ENCODE peak calls at places on chromosomes 1 and 21, in eight cellular contexts. P, F, N, J, U, S, I and Y are unnamed samples.

GRCh38 chr1:7727816-7728477 is 43.1 kb upstream of the VAMP3 start:
- DNase-seq in U (no peak), P (no peak), I (no peak), F (no peak), S (no peak), N (no peak), J (no peak), Y (no peak)

GRCh38 chr1:179310271-179310670 is 16.7 kb downstream of the SOAT1 start:
- DNase-seq in N (no peak), U (no peak), F (no peak), S (peak; percentile 78), P (no peak), I (no peak), J (no peak), Y (no peak)

GRCh38 chr1:82392513-82392912 is 591.8 kb downstream of the ADGRL2 start:
- DNase-seq in F (no peak), S (peak; percentile 87), P (no peak), U (no peak), I (no peak), N (no peak), J (no peak), Y (no peak)

GRCh38 chr1:41681331-41682136 is 197.1 kb upstream of the EDN2 start:
- DNase-seq in P (no peak), N (no peak), F (no peak), I (no peak), S (peak; percentile 61), J (no peak), U (peak; percentile 68), Y (no peak)

GRCh38 chr1:151619489-151620093 is 7.7 kb downstream of the SNX27 start:
- DNase-seq in J (no peak), F (no peak), P (no peak), U (no peak), S (peak; percentile 62), N (no peak), I (no peak), Y (no peak)

GRCh38 chr1:27650527-27651175 is 15.7 kb upstream of the FGR start:
- DNase-seq in N (no peak), F (no peak), S (peak; percentile 86), J (no peak), U (no peak), I (no peak), P (peak; percentile 53), Y (no peak)

GRCh38 chr1:109248444-109248796 is 919 bp upstream of the CELSR2 start:
- DNase-seq in P (no peak), F (no peak), U (no peak), N (no peak), S (no peak), J (no peak), I (no peak), Y (no peak)

GRCh38 chr1:230309646-230310177 is 116.4 kb downstream of the PGBD5 start:
- DNase-seq in U (no peak), I (no peak), N (no peak), S (no peak), F (no peak), J (no peak), P (no peak), Y (no peak)

GRCh38 chr1:204513117-204513716 is 3.0 kb upstream of the MDM4 start:
- DNase-seq in J (no peak), S (no peak), U (no peak), N (no peak), P (no peak), I (peak; percentile 26), F (no peak), Y (no peak)

GRCh38 chr1:54849219-54850081 is 37.5 kb downstream of the DHCR24 start:
- DNase-seq in N (no peak), P (no peak), F (no peak), S (no peak), J (no peak), I (no peak), U (no peak), Y (no peak)

GRCh38 chr1:48741380-48741779 is 35.3 kb downstream of the BEND5 start:
- DNase-seq in P (no peak), U (no peak), N (no peak), S (no peak), J (no peak), F (no peak), I (no peak), Y (no peak)

GRCh38 chr1:227449727-227450420 is 113.5 kb upstream of the ZNF678 start:
- DNase-seq in F (no peak), N (no peak), P (no peak), I (no peak), J (no peak), U (no peak), S (no peak), Y (no peak)

GRCh38 chr1:151909167-151910149 is at the start of gene THEM4:
- DNase-seq in F (peak; percentile 91), U (peak; percentile 99), N (peak; percentile 98), P (peak; percentile 97), J (peak; percentile 98), I (peak; percentile 82), S (peak; percentile 96), Y (peak; percentile 95)

GRCh38 chr1:91135799-91136198 is 114.0 kb upstream of the ZNF644 start:
- DNase-seq in P (no peak), F (no peak), U (no peak), S (no peak), I (no peak), J (no peak), N (no peak), Y (no peak)

GRCh38 chr21:27406297-27407009 is 439.6 kb upstream of the ADAMTS5 start:
- DNase-seq in N (no peak), U (no peak), P (no peak), S (peak; percentile 24), J (no peak), I (no peak), F (no peak), Y (no peak)

GRCh38 chr1:198199105-198199504 is 42.3 kb downstream of the NEK7 start:
- DNase-seq in P (no peak), N (no peak), I (no peak), U (no peak), F (no peak), J (no peak), S (no peak), Y (no peak)

GRCh38 chr21:31395268-31395667 is 51.2 kb upstream of the TIAM1 start:
- DNase-seq in S (no peak), J (no peak), U (no peak), P (no peak), N (no peak), I (no peak), F (no peak), Y (no peak)

GRCh38 chr1:58620926-58621325 is 43.9 kb upstream of the TACSTD2 start:
- DNase-seq in S (no peak), F (no peak), N (no peak), U (no peak), J (no peak), P (no peak), I (no peak), Y (no peak)

GRCh38 chr1:47938556-47938955 is 58.6 kb downstream of the TRABD2B start:
- DNase-seq in F (no peak), J (no peak), U (no peak), P (no peak), N (no peak), S (no peak), I (no peak), Y (no peak)

GRCh38 chr1:114094303-114094663 is 59.4 kb downstream of the SYT6 start:
- DNase-seq in U (peak; percentile 56), P (no peak), J (no peak), S (peak; percentile 47), I (no peak), N (no peak), F (no peak), Y (no peak)

GRCh38 chr1:204420039-204421004 is 8.7 kb upstream of the PPP1R15B start:
- DNase-seq in P (peak; percentile 25), F (no peak), S (no peak), J (no peak), I (no peak), U (no peak), N (no peak), Y (no peak)

GRCh38 chr21:42061195-42061865 is 9.8 kb upstream of the UMODL1 start:
- DNase-seq in J (peak; percentile 44), S (no peak), F (peak; percentile 42), P (no peak), I (no peak), N (no peak), U (peak; percentile 52), Y (no peak)

GRCh38 chr1:56539403-56539802 is 40.0 kb downstream of the PLPP3 start:
- DNase-seq in U (no peak), S (no peak), I (no peak), F (no peak), J (no peak), P (no peak), N (no peak), Y (no peak)

DNA sequence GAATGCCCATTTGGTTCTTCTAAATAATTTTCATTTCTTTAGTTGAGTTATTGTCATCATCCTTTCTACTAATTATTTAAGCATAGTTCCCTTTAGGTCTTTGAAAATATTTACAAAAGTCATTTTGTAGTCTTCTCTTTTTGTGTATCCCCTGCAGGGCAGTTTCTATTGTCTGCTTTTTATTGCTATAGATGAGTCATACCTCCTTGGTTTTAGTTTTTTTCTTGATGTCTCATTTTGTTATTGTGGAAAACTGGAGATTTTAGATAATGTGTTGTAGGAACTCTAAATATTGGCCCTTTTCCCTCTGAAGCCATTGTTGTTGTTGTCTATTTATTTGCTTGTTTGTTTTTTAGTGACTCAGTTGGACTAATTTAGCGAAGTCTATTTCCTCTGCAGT is 387.9 kb downstream of the NUF2 start:
- DNase-seq in P (no peak), F (no peak), S (peak; percentile 5), J (no peak), N (no peak), I (no peak), U (no peak), Y (peak; percentile 49)
- H3K4me3 ChIP-seq in P (no peak overlapping the region), F (no peak overlapping the region), S (no peak overlapping the region), J (no peak overlapping the region), N (no peak overlapping the region), I (no peak overlapping the region), U (no peak overlapping the region), Y (no peak overlapping the region)

GRCh38 chr1:21904475-21904724 is 32.7 kb downstream of the HSPG2 start:
- DNase-seq in S (no peak), J (no peak), U (no peak), N (no peak), I (no peak), F (no peak), P (no peak), Y (no peak)
- H3K4me1 ChIP-seq in S (peaks cover 24% of the 10 kb centered on the region), J (peaks cover 100% of the 10 kb centered on the region), U (peaks cover 73% of the 10 kb centered on the region), N (peaks cover 20% of the 10 kb centered on the region), I (no peaks in the 10 kb centered on the region), F (peaks cover 12% of the 10 kb centered on the region), P (peaks cover 17% of the 10 kb centered on the region), Y (no peaks in the 10 kb centered on the region)

DNA sequence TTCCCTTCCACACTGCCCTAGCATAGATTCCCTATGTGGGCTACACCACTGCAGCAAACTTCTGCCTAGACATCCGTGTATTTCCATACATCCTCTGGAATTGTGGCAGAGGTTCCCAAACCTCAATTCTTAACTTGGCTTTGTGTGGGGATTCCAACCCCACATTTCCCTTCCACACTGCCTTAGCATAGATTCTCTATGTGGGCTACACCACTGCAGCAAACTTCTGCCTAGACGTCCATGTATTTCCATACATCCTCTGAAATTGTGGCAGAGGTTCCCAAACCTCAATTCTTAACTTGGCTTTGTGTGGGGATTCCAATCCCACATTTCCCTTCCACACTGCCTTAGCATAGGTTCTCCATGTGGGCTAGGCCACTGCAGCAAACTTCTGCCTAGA is 31.4 kb downstream of the ZNF670 start:
- DNase-seq in J (no peak), N (no peak), I (no peak), P (no peak), S (no peak), U (no peak), F (no peak), Y (no peak)
- H3K9me3 ChIP-seq in J (peaks cover 85% of the 10 kb centered on the region), N (no peaks in the 10 kb centered on the region), I (peaks cover 66% of the 10 kb centered on the region), P (peaks cover 61% of the 10 kb centered on the region), S (no peaks in the 10 kb centered on the region), U (peaks cover 25% of the 10 kb centered on the region), F (peaks cover 27% of the 10 kb centered on the region), Y (peaks cover 43% of the 10 kb centered on the region)

GRCh38 chr21:35254752-35255138 is 205.6 kb upstream of the RUNX1 start:
- DNase-seq in N (no peak), U (no peak), I (no peak), F (no peak), S (no peak), P (no peak), J (no peak), Y (no peak)
- H3K4me3 ChIP-seq in N (no peak overlapping the region), U (no peak overlapping the region), I (no peak overlapping the region), F (no peak overlapping the region), S (no peak overlapping the region), P (no peak overlapping the region), J (no peak overlapping the region), Y (no peak overlapping the region)